ENCODE peak calls at places on chromosomes 4 and X, in six cellular contexts. One of them, this sample, is unnamed.

GRCh38 chrX:149522914-149523313 is 17.8 kb upstream of the IDS start:
- DNase-seq in ACHN: no peak
- DNase-seq in heart left ventricle: no peak
- DNase-seq in stomach: no peak
- DNase-seq in tibial artery: no peak
- DNase-seq in foreskin fibroblast: no peak
- DNase-seq in this sample: no peak

GRCh38 chrX:110415440-110416167 is 57.0 kb downstream of the RTL9 start:
- DNase-seq in ACHN: peak
- DNase-seq in heart left ventricle: no peak
- DNase-seq in stomach: no peak
- DNase-seq in tibial artery: no peak
- DNase-seq in foreskin fibroblast: peak
- DNase-seq in this sample: no peak

GRCh38 chr4:82718067-82718935 is 80.3 kb downstream of the SCD5 start:
- DNase-seq in ACHN: no peak
- DNase-seq in heart left ventricle: no peak
- DNase-seq in stomach: no peak
- DNase-seq in tibial artery: peak
- DNase-seq in foreskin fibroblast: no peak
- DNase-seq in this sample: no peak

GRCh38 chr4:41146716-41147506 is 67.4 kb downstream of the APBB2 start:
- DNase-seq in ACHN: no peak
- DNase-seq in heart left ventricle: no peak
- DNase-seq in stomach: peak
- DNase-seq in tibial artery: peak
- DNase-seq in foreskin fibroblast: peak
- DNase-seq in this sample: no peak

GRCh38 chrX:18992829-18993228 is 8.9 kb upstream of the PHKA2 start:
- DNase-seq in ACHN: no peak
- DNase-seq in heart left ventricle: no peak
- DNase-seq in stomach: peak
- DNase-seq in tibial artery: no peak
- DNase-seq in foreskin fibroblast: no peak
- DNase-seq in this sample: no peak

GRCh38 chr4:16641971-16642370 is 256.5 kb downstream of the LDB2 start:
- DNase-seq in ACHN: no peak
- DNase-seq in heart left ventricle: no peak
- DNase-seq in stomach: no peak
- DNase-seq in tibial artery: no peak
- DNase-seq in foreskin fibroblast: peak
- DNase-seq in this sample: no peak

GRCh38 chr4:56158483-56158882 is 209.7 kb downstream of the CEP135 start:
- DNase-seq in ACHN: no peak
- DNase-seq in heart left ventricle: no peak
- DNase-seq in stomach: no peak
- DNase-seq in tibial artery: no peak
- DNase-seq in foreskin fibroblast: no peak
- DNase-seq in this sample: no peak

GRCh38 chr4:40149960-40150385 is 46.9 kb upstream of the RHOH start:
- DNase-seq in ACHN: peak
- DNase-seq in heart left ventricle: peak
- DNase-seq in stomach: peak
- DNase-seq in tibial artery: peak
- DNase-seq in foreskin fibroblast: peak
- DNase-seq in this sample: peak

GRCh38 chr4:23890369-23891063 is 669 bp upstream of the PPARGC1A start:
- DNase-seq in ACHN: peak
- DNase-seq in heart left ventricle: no peak
- DNase-seq in stomach: no peak
- DNase-seq in tibial artery: no peak
- DNase-seq in foreskin fibroblast: peak
- DNase-seq in this sample: no peak

GRCh38 chr4:117466388-117466787 is 381.0 kb upstream of the TRAM1L1 start:
- DNase-seq in ACHN: no peak
- DNase-seq in heart left ventricle: no peak
- DNase-seq in stomach: no peak
- DNase-seq in tibial artery: no peak
- DNase-seq in foreskin fibroblast: no peak
- DNase-seq in this sample: no peak

GRCh38 chrX:110407910-110408545 is 49.4 kb downstream of the RTL9 start:
- DNase-seq in ACHN: peak
- DNase-seq in heart left ventricle: peak
- DNase-seq in stomach: no peak
- DNase-seq in tibial artery: no peak
- DNase-seq in foreskin fibroblast: peak
- DNase-seq in this sample: no peak

GRCh38 chr4:1366371-1367229 is 19.6 kb downstream of the UVSSA start:
- DNase-seq in ACHN: no peak
- DNase-seq in heart left ventricle: no peak
- DNase-seq in stomach: no peak
- DNase-seq in tibial artery: peak
- DNase-seq in foreskin fibroblast: no peak
- DNase-seq in this sample: no peak

GRCh38 chr4:101961144-101961543 is 170.6 kb downstream of the BANK1 start:
- DNase-seq in ACHN: peak
- DNase-seq in heart left ventricle: no peak
- DNase-seq in stomach: no peak
- DNase-seq in tibial artery: no peak
- DNase-seq in foreskin fibroblast: peak
- DNase-seq in this sample: peak

GRCh38 chr4:153521995-153522799 is 56.0 kb downstream of the TMEM131L start:
- DNase-seq in ACHN: no peak
- DNase-seq in heart left ventricle: no peak
- DNase-seq in stomach: no peak
- DNase-seq in tibial artery: no peak
- DNase-seq in foreskin fibroblast: no peak
- DNase-seq in this sample: no peak

GRCh38 chrX:145817666-145818521 is at the start of gene SLITRK2:
- DNase-seq in ACHN: no peak
- DNase-seq in heart left ventricle: no peak
- DNase-seq in stomach: no peak
- DNase-seq in tibial artery: no peak
- DNase-seq in foreskin fibroblast: no peak
- DNase-seq in this sample: no peak

GRCh38 chr4:184824776-184825393 is 883 bp downstream of the ACSL1 start:
- DNase-seq in ACHN: no peak
- DNase-seq in heart left ventricle: no peak
- DNase-seq in stomach: peak
- DNase-seq in tibial artery: no peak
- DNase-seq in foreskin fibroblast: no peak
- DNase-seq in this sample: no peak

GRCh38 chr4:164440196-164440595 is 313.7 kb upstream of the SMIM31 start:
- DNase-seq in ACHN: peak
- DNase-seq in heart left ventricle: no peak
- DNase-seq in stomach: no peak
- DNase-seq in tibial artery: no peak
- DNase-seq in foreskin fibroblast: no peak
- DNase-seq in this sample: no peak

GRCh38 chr4:180665994-180666818 is 1577.0 kb upstream of the TENM3 start:
- DNase-seq in ACHN: peak
- DNase-seq in heart left ventricle: no peak
- DNase-seq in stomach: no peak
- DNase-seq in tibial artery: no peak
- DNase-seq in foreskin fibroblast: peak
- DNase-seq in this sample: peak

GRCh38 chrX:49177338-49177833 is 5.7 kb downstream of the PLP2 start:
- DNase-seq in ACHN: no peak
- DNase-seq in heart left ventricle: no peak
- DNase-seq in stomach: no peak
- DNase-seq in tibial artery: no peak
- DNase-seq in foreskin fibroblast: no peak
- DNase-seq in this sample: no peak

GRCh38 chr4:8702516-8703400 is 110.2 kb downstream of the CPZ start:
- DNase-seq in ACHN: no peak
- DNase-seq in heart left ventricle: peak
- DNase-seq in stomach: peak
- DNase-seq in tibial artery: peak
- DNase-seq in foreskin fibroblast: no peak
- DNase-seq in this sample: no peak

GRCh38 chr4:145058256-145058655 is 39.7 kb downstream of the ANAPC10 start:
- DNase-seq in ACHN: no peak
- DNase-seq in heart left ventricle: no peak
- DNase-seq in stomach: no peak
- DNase-seq in tibial artery: no peak
- DNase-seq in foreskin fibroblast: no peak
- DNase-seq in this sample: no peak

GRCh38 chrX:99371976-99372595 is 1038.0 kb downstream of the PCDH19 start:
- DNase-seq in ACHN: no peak
- DNase-seq in heart left ventricle: no peak
- DNase-seq in stomach: no peak
- DNase-seq in tibial artery: no peak
- DNase-seq in foreskin fibroblast: no peak
- DNase-seq in this sample: no peak

GRCh38 chrX:118216086-118216485 is 99.5 kb upstream of the KLHL13 start:
- DNase-seq in ACHN: peak
- DNase-seq in heart left ventricle: no peak
- DNase-seq in stomach: no peak
- DNase-seq in tibial artery: no peak
- DNase-seq in foreskin fibroblast: peak
- DNase-seq in this sample: no peak

GRCh38 chrX:71671043-71671829 is 3.9 kb downstream of the LOC101059915 start:
- DNase-seq in ACHN: no peak
- DNase-seq in heart left ventricle: no peak
- DNase-seq in stomach: no peak
- DNase-seq in tibial artery: no peak
- DNase-seq in foreskin fibroblast: no peak
- DNase-seq in this sample: no peak

GRCh38 chr4:14855719-14856075 is 146.6 kb upstream of the CPEB2 start:
- DNase-seq in ACHN: no peak
- DNase-seq in heart left ventricle: no peak
- DNase-seq in stomach: no peak
- DNase-seq in tibial artery: no peak
- DNase-seq in foreskin fibroblast: no peak
- DNase-seq in this sample: no peak

GRCh38 chrX:16970977-16971376 is 24.5 kb downstream of the REPS2 start:
- DNase-seq in ACHN: no peak
- DNase-seq in heart left ventricle: no peak
- DNase-seq in stomach: no peak
- DNase-seq in tibial artery: no peak
- DNase-seq in foreskin fibroblast: peak
- DNase-seq in this sample: no peak

GRCh38 chrX:69221239-69222102 is 56.2 kb upstream of the PJA1 start:
- DNase-seq in ACHN: no peak
- DNase-seq in heart left ventricle: no peak
- DNase-seq in stomach: no peak
- DNase-seq in tibial artery: no peak
- DNase-seq in foreskin fibroblast: no peak
- DNase-seq in this sample: no peak

GRCh38 chr4:184383497-184384055 is 90.8 kb downstream of the IRF2 start:
- DNase-seq in ACHN: peak
- DNase-seq in heart left ventricle: no peak
- DNase-seq in stomach: peak
- DNase-seq in tibial artery: peak
- DNase-seq in foreskin fibroblast: peak
- DNase-seq in this sample: peak

GRCh38 chr4:95340191-95340590 is 208.6 kb downstream of the UNC5C start:
- DNase-seq in ACHN: no peak
- DNase-seq in heart left ventricle: no peak
- DNase-seq in stomach: no peak
- DNase-seq in tibial artery: no peak
- DNase-seq in foreskin fibroblast: no peak
- DNase-seq in this sample: no peak

GRCh38 chr4:55218041-55218440 is 92.6 kb upstream of the KDR start:
- DNase-seq in ACHN: no peak
- DNase-seq in heart left ventricle: no peak
- DNase-seq in stomach: no peak
- DNase-seq in tibial artery: no peak
- DNase-seq in foreskin fibroblast: no peak
- DNase-seq in this sample: no peak

This sample was measured in fibroblast of the conjunctiva.